ENCODE peak calls at places on chromosomes 3 and 15, in seven cellular contexts. M is endodermal cell, J is HCT116, H is H1, S is body of pancreas, B is lower lobe of right lung, O is AG04449. W is an unnamed sample.
A peak's percentile ranks its signal among the peaks of the same experiment; 100 is the strongest.

GRCh38 chr3:59877679-59878427 is 828.0 kb upstream of the CFAP20DC start:
- DNase-seq in S (no peak), H (no peak), J (no peak), M (no peak), O (no peak), B (no peak), W (no peak)

GRCh38 chr3:30623375-30623774 is 17.0 kb downstream of the TGFBR2 start:
- DNase-seq in S (no peak), M (no peak), O (no peak), H (no peak), J (no peak), B (no peak), W (no peak)

GRCh38 chr3:120162400-120162799 is 68.2 kb upstream of the GSK3B start:
- DNase-seq in B (no peak), M (no peak), S (no peak), H (no peak), O (no peak), J (no peak), W (no peak)

GRCh38 chr3:65402597-65402996 is 636.1 kb downstream of the MAGI1 start:
- DNase-seq in S (peak; percentile 15), H (no peak), B (no peak), J (no peak), M (peak; percentile 59), O (peak; percentile 75), W (no peak)

GRCh38 chr3:146865175-146865755 is 260.1 kb upstream of the PLSCR5 start:
- DNase-seq in H (no peak), M (peak; percentile 56), J (no peak), S (peak; percentile 51), B (no peak), O (no peak), W (no peak)

GRCh38 chr15:72285927-72286516 is 13.7 kb upstream of the PARP6 start:
- DNase-seq in H (peak; percentile 27), B (peak; percentile 70), J (peak; percentile 22), O (no peak), M (peak; percentile 87), S (peak; percentile 70), W (peak; percentile 85)

GRCh38 chr3:151765685-151766084 is 32.0 kb downstream of the AADACL2 start:
- DNase-seq in O (no peak), M (no peak), J (no peak), H (no peak), S (no peak), B (no peak), W (no peak)

GRCh38 chr3:170000051-170000450 is 33.4 kb downstream of the SEC62 start:
- DNase-seq in J (no peak), S (no peak), B (no peak), M (no peak), O (no peak), H (no peak), W (no peak)

GRCh38 chr3:46593274-46593862 is 19.0 kb upstream of the FAM240A start:
- DNase-seq in M (peak; percentile 50), H (no peak), B (no peak), O (no peak), J (no peak), S (no peak), W (no peak)

GRCh38 chr15:25181290-25182097 is 226.7 kb downstream of the SNRPN start:
- DNase-seq in B (peak; percentile 34), S (peak; percentile 1), J (no peak), H (no peak), M (peak; percentile 9), O (no peak), W (peak; percentile 58)

GRCh38 chr3:3447671-3448070 is 268.2 kb upstream of the CRBN start:
- DNase-seq in S (no peak), H (no peak), J (no peak), B (no peak), M (no peak), O (no peak), W (no peak)

GRCh38 chr3:183828538-183828870 is 3.1 kb upstream of the MAP6D1 start:
- DNase-seq in H (no peak), S (no peak), B (no peak), O (no peak), M (no peak), J (no peak), W (no peak)

GRCh38 chr3:177833392-177833791 is 636.1 kb upstream of the TBL1XR1 start:
- DNase-seq in B (no peak), H (no peak), O (no peak), J (no peak), S (no peak), M (no peak), W (no peak)

GRCh38 chr3:108472011-108472591 is 38.3 kb downstream of the MYH15 start:
- DNase-seq in M (no peak), J (peak; percentile 96), B (no peak), O (peak; percentile 69), S (no peak), H (no peak), W (no peak)

GRCh38 chr15:59237119-59237853 is 30.6 kb downstream of the LDHAL6B start:
- DNase-seq in H (no peak), B (no peak), S (no peak), O (no peak), M (no peak), J (no peak), W (no peak)

GRCh38 chr3:116367761-116368395 is 77.4 kb downstream of the LSAMP start:
- DNase-seq in B (no peak), O (no peak), M (no peak), S (no peak), J (no peak), H (no peak), W (no peak)

GRCh38 chr3:170815340-170815739 is 54.7 kb downstream of the RPL22L1 start:
- DNase-seq in S (peak; percentile 82), H (no peak), J (peak; percentile 29), B (no peak), M (peak; percentile 90), O (no peak), W (no peak)

GRCh38 chr15:69855172-69855562 is 242.6 kb downstream of the TLE3 start:
- DNase-seq in M (no peak), O (no peak), J (no peak), B (no peak), S (no peak), H (no peak), W (no peak)

GRCh38 chr3:156685198-156685597 is 10.8 kb downstream of the TIPARP start:
- DNase-seq in B (no peak), O (no peak), H (no peak), S (no peak), J (no peak), M (no peak), W (no peak)

GRCh38 chr3:45838466-45838865 is 3.5 kb downstream of the LZTFL1 start:
- DNase-seq in M (no peak), H (no peak), J (no peak), B (no peak), S (no peak), O (no peak), W (no peak)

GRCh38 chr3:191100516-191100915 is 98.5 kb upstream of the OSTN start:
- DNase-seq in O (no peak), J (no peak), H (no peak), S (no peak), B (no peak), M (no peak), W (no peak)

GRCh38 chr3:22685598-22685997 is 517.5 kb upstream of the UBE2E2 start:
- DNase-seq in O (no peak), J (no peak), S (no peak), M (peak; percentile 54), H (no peak), B (no peak), W (no peak)

GRCh38 chr15:67174864-67175573 is 79.4 kb downstream of the AAGAB start:
- DNase-seq in B (no peak), M (peak; percentile 69), O (no peak), S (no peak), J (peak; percentile 94), H (no peak), W (no peak)

GRCh38 chr3:175737646-175738572 is 878.8 kb downstream of the NAALADL2 start:
- DNase-seq in S (no peak), M (no peak), J (no peak), B (no peak), H (no peak), O (no peak), W (peak; percentile 5)

GRCh38 chr15:84648539-84648938 is 5.5 kb downstream of the WDR73 start:
- DNase-seq in O (no peak), J (no peak), H (no peak), M (no peak), B (peak; percentile 82), S (peak; percentile 28), W (no peak)

GRCh38 chr3:76938962-76939361 is 100.9 kb upstream of the ROBO2 start:
- DNase-seq in S (no peak), B (no peak), J (no peak), H (no peak), M (no peak), O (no peak), W (no peak)

GRCh38 chr3:16090013-16090412 is 84.5 kb upstream of the GALNT15 start:
- DNase-seq in S (no peak), H (no peak), M (no peak), J (no peak), O (peak; percentile 99), B (no peak), W (no peak)

GRCh38 chr3:81742581-81742980 is 18.9 kb downstream of the GBE1 start:
- DNase-seq in S (no peak), M (no peak), J (no peak), H (no peak), B (no peak), O (no peak), W (no peak)

GRCh38 chr3:112681822-112682325 is 40.9 kb upstream of the CCDC80 start:
- DNase-seq in M (no peak), B (no peak), S (no peak), H (no peak), O (peak; percentile 67), J (no peak), W (no peak)

GRCh38 chr3:109563149-109563548 is 225.8 kb upstream of the DPPA4 start:
- DNase-seq in M (no peak), J (no peak), O (no peak), H (no peak), B (no peak), S (no peak), W (no peak)

GRCh38 chr3:37072892-37073291 is 79.6 kb downstream of the MLH1 start:
- DNase-seq in H (no peak), S (peak; percentile 21), M (no peak), J (no peak), B (no peak), O (peak; percentile 80), W (no peak)
- H3K4me3 ChIP-seq in H (no peak overlapping the region), S (no peak overlapping the region), M (no peak overlapping the region), J (no peak overlapping the region), B (no peak overlapping the region), O (peak overlapping the region; percentile 35), W (no peak overlapping the region)

GRCh38 chr15:90386221-90386620 is 1.8 kb upstream of the IQGAP1 start:
- DNase-seq in B (no peak), J (no peak), M (no peak), O (no peak), S (no peak), H (no peak), W (no peak)
- TF ChIP-seq CTCF in B (no peak), J (no peak), M (no peak), O (no peak), S (no peak), H (no peak), W (no peak)

GRCh38 chr15:56733131-56734012 is at the start of gene ZNF280D:
- DNase-seq in O (peak; percentile 36), S (peak; percentile 92), H (no peak), B (peak; percentile 95), J (peak; percentile 69), M (no peak), W (peak; percentile 92)
- H3K4me3 ChIP-seq in O (peak within 1 kb of the TSS; percentile 74), S (peak within 1 kb of the TSS; percentile 57), H (peak within 1 kb of the TSS; percentile 68), B (peak within 1 kb of the TSS; percentile 67), J (peak within 1 kb of the TSS; percentile 81), M (peak within 1 kb of the TSS; percentile 47), W (peak within 1 kb of the TSS; percentile 57)

GRCh38 chr3:71689305-71689704 is 35.9 kb downstream of the EIF4E3 start:
- DNase-seq in S (no peak), J (no peak), H (no peak), O (no peak), M (no peak), B (no peak), W (no peak)
- TF ChIP-seq CTCF in S (no peak), J (no peak), H (peak; percentile 11), O (no peak), M (peak; percentile 44), B (no peak), W (no peak)

W was measured in left lung.